ENCODE peak calls at places on chromosomes 11 and 22, in seven cellular contexts. Q, M, H, E, P, N and T are unnamed samples.

GRCh38 chr11:116071241-116071640 is 567.0 kb upstream of the CADM1 start:
- DNase-seq in Q (no peak), M (no peak), H (no peak), E (no peak), P (no peak), N (no peak), T (no peak)

GRCh38 chr11:126147268-126148111 is 64.0 kb downstream of the RPUSD4 start:
- DNase-seq in Q (no peak), M (peak), H (no peak), E (no peak), P (no peak), N (no peak), T (peak)

GRCh38 chr22:23565288-23565941 is 14.7 kb downstream of the IGLL1 start:
- DNase-seq in Q (peak), M (peak), H (no peak), E (peak), P (no peak), N (no peak), T (no peak)

GRCh38 chr11:31687256-31687655 is 123.9 kb downstream of the PAX6 start:
- DNase-seq in Q (no peak), M (no peak), H (no peak), E (no peak), P (no peak), N (no peak), T (no peak)

GRCh38 chr11:17613428-17613962 is 66.4 kb downstream of the OTOG start:
- DNase-seq in Q (no peak), M (no peak), H (peak), E (no peak), P (no peak), N (no peak), T (peak)

GRCh38 chr11:123519797-123520193 is 89.7 kb downstream of the GRAMD1B start:
- DNase-seq in Q (no peak), M (no peak), H (no peak), E (no peak), P (no peak), N (no peak), T (no peak)

GRCh38 chr11:42906226-42906625 is 405.6 kb upstream of the API5 start:
- DNase-seq in Q (no peak), M (no peak), H (no peak), E (no peak), P (no peak), N (no peak), T (no peak)

GRCh38 chr22:43180670-43181069 is 6.3 kb downstream of the TTLL12 start:
- DNase-seq in Q (no peak), M (no peak), H (no peak), E (no peak), P (no peak), N (no peak), T (peak)

GRCh38 chr22:49320714-49321476 is 506.8 kb downstream of the BRD1 start:
- DNase-seq in Q (no peak), M (no peak), H (peak), E (no peak), P (no peak), N (no peak), T (no peak)

GRCh38 chr22:37019309-37020191 is at the start of the genes MPST and TST:
- DNase-seq in Q (peak), M (peak), H (peak), E (peak), P (no peak), N (peak), T (no peak)

GRCh38 chr11:21133244-21133643 is 463.9 kb downstream of the NELL1 start:
- DNase-seq in Q (no peak), M (no peak), H (no peak), E (no peak), P (no peak), N (no peak), T (no peak)

GRCh38 chr11:10906521-10906920 is 48.7 kb upstream of the ZBED5 start:
- DNase-seq in Q (no peak), M (no peak), H (no peak), E (no peak), P (no peak), N (peak), T (no peak)

GRCh38 chr11:122309262-122309925 is 193.4 kb upstream of the BLID start:
- DNase-seq in Q (no peak), M (no peak), H (no peak), E (no peak), P (no peak), N (no peak), T (no peak)

GRCh38 chr11:43517518-43517917 is 158.8 kb downstream of the TTC17 start:
- DNase-seq in Q (no peak), M (no peak), H (no peak), E (no peak), P (no peak), N (peak), T (no peak)

GRCh38 chr11:78039919-78040671 is 17.0 kb upstream of the KCTD14 start:
- DNase-seq in Q (peak), M (peak), H (peak), E (no peak), P (peak), N (peak), T (no peak)

GRCh38 chr11:84022221-84022620 is 736.1 kb upstream of the CCDC90B start:
- DNase-seq in Q (no peak), M (no peak), H (no peak), E (no peak), P (no peak), N (no peak), T (no peak)

GRCh38 chr11:1228183-1228821 is 5.4 kb downstream of the MUC5B start:
- DNase-seq in Q (no peak), M (peak), H (no peak), E (no peak), P (no peak), N (no peak), T (peak)

GRCh38 chr11:120344302-120345004 is 8.2 kb downstream of the ARHGEF12 start:
- DNase-seq in Q (peak), M (no peak), H (no peak), E (peak), P (no peak), N (peak), T (no peak)

GRCh38 chr22:17411213-17411612 is 42.0 kb downstream of the CECR2 start:
- DNase-seq in Q (no peak), M (no peak), H (no peak), E (no peak), P (no peak), N (no peak), T (no peak)

GRCh38 chr22:46070215-46070721 is 80.1 kb upstream of the PPARA start:
- DNase-seq in Q (peak), M (peak), H (peak), E (peak), P (no peak), N (no peak), T (peak)

GRCh38 chr11:1864216-1864615 is 11.3 kb downstream of the LSP1 start:
- DNase-seq in Q (no peak), M (peak), H (no peak), E (no peak), P (no peak), N (no peak), T (no peak)

GRCh38 chr11:114259124-114259526 is 37.1 kb upstream of the NNMT start:
- DNase-seq in Q (no peak), M (no peak), H (peak), E (peak), P (no peak), N (no peak), T (no peak)

GRCh38 chr22:33519140-33519973 is 400.9 kb downstream of the LARGE1 start:
- DNase-seq in Q (peak), M (no peak), H (no peak), E (peak), P (peak), N (peak), T (no peak)

GRCh38 chr11:91795139-91795887 is 429.3 kb upstream of the FAT3 start:
- DNase-seq in Q (no peak), M (no peak), H (no peak), E (no peak), P (no peak), N (no peak), T (no peak)

GRCh38 chr11:35934981-35935380 is 8.9 kb upstream of the LDLRAD3 start:
- DNase-seq in Q (no peak), M (no peak), H (no peak), E (no peak), P (no peak), N (no peak), T (no peak)

GRCh38 chr22:40401532-40401931 is 31.1 kb downstream of the SGSM3 start:
- DNase-seq in Q (no peak), M (peak), H (no peak), E (no peak), P (no peak), N (no peak), T (no peak)

GRCh38 chr11:7654094-7654742 is 19.1 kb downstream of the CYB5R2 start:
- DNase-seq in Q (no peak), M (no peak), H (no peak), E (no peak), P (no peak), N (no peak), T (no peak)

GRCh38 chr11:6357222-6357621 is 33.1 kb upstream of the SMPD1 start:
- DNase-seq in Q (peak), M (no peak), H (peak), E (no peak), P (peak), N (peak), T (no peak)

GRCh38 chr22:45804986-45805325 is 133.3 kb downstream of the ATXN10 start:
- DNase-seq in Q (no peak), M (no peak), H (no peak), E (no peak), P (peak), N (peak), T (no peak)

GRCh38 chr11:75303544-75304224 is 47.8 kb downstream of the ARRB1 start:
- DNase-seq in Q (no peak), M (no peak), H (no peak), E (no peak), P (no peak), N (no peak), T (no peak)

GRCh38 chr22:46425011-46425410 is 89.5 kb downstream of the TRMU start:
- DNase-seq in Q (no peak), M (no peak), H (no peak), E (no peak), P (peak), N (peak), T (no peak)

GRCh38 chr22:38082986-38083710 is 836 bp downstream of the SLC16A8 start:
- DNase-seq in Q (no peak), M (no peak), H (no peak), E (no peak), P (no peak), N (no peak), T (peak)

DNA sequence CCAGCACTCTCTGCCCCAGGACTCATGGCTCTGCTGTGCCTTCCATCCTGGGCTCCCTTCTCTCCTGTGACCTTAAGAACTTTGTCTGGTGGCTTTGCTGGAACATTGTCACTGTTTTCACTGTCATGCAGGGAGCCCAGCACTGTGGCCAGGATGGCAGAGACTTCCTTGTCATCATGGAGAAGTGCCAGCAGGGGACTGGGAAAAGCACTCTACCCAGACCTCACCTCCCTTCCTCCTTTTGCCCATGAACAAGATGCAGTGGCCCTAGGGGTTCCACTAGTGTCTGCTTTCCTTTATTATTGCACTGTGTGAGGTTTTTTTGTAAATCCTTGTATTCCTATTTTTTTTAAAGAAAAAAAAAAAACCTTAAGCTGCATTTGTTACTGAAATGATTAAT is 2.9 kb upstream of the TTC36 start:
- DNase-seq in Q (no peak), M (no peak), H (no peak), E (no peak), P (no peak), N (no peak), T (no peak)
- TF ChIP-seq CTCF in Q (no peak), M (no peak), H (no peak), E (no peak), P (no peak), N (no peak), T (no peak)

DNA sequence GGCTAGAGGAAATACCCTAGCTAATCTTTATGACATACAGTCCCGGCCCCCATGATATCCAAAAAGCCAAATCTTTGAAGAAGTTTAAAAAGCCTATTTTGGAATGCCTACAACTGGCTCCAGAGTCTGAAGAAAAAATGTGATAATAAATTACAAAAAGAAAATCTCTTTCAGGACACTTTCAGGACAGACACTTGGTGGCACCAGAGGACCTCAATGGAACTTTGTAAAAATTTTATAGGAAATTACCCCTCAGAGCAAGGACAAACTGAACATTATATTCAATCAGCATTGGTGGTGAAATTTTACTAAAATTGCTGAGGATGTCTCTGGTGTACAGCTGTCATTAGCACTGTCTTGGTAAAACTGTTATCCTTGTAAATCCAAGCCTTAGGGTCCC is 81.0 kb downstream of the CCDC73 start:
- DNase-seq in Q (no peak), M (no peak), H (no peak), E (peak), P (no peak), N (no peak), T (no peak)
- TF ChIP-seq CTCF in Q (peak), M (no peak), H (peak), E (peak), P (no peak), N (peak), T (peak)

GRCh38 chr22:29994027-29994715 is 86.1 kb upstream of the HORMAD2 start:
- DNase-seq in Q (no peak), M (no peak), H (no peak), E (no peak), P (peak), N (peak), T (no peak)
- TF ChIP-seq CTCF in Q (no peak), M (no peak), H (no peak), E (peak), P (no peak), N (no peak), T (peak)

DNA sequence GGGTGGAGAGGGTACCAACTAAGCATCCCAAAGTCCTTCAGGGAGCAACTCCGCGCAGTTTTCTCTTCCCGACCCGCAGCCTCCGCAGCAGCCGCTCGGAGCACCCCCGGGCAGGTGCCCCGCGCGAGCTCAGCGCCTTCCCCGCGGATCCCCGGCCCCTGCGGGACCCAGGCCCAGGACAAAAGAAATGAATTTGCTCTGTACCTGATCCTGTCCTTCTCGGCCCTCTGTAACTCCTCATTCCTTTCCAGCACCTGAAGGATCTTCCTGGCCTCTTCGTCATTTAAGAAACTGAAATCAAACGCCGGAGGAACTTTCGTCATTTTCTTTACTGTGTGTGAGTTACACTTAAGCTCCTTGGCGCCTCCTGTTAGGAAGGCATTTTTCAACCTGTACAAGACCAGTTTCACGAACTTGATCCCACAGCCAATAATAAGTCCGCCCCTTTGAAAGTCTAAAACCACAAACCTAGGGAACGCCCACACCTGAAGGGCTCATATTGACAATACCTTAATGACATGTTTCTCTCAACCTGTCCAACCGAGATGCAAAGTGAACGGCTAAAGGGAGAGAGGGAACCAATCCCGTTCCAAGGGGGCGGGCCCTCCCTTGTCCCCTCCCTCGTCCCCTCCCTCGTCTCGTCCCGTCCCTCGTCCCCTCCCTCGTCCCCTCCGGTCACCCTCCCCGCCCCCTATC is at the start of gene EXPH5:
- DNase-seq in Q (peak), M (peak), H (peak), E (peak), P (no peak), N (peak), T (no peak)
- TF ChIP-seq CTCF in Q (no peak), M (no peak), H (no peak), E (no peak), P (no peak), N (no peak), T (peak)

DNA sequence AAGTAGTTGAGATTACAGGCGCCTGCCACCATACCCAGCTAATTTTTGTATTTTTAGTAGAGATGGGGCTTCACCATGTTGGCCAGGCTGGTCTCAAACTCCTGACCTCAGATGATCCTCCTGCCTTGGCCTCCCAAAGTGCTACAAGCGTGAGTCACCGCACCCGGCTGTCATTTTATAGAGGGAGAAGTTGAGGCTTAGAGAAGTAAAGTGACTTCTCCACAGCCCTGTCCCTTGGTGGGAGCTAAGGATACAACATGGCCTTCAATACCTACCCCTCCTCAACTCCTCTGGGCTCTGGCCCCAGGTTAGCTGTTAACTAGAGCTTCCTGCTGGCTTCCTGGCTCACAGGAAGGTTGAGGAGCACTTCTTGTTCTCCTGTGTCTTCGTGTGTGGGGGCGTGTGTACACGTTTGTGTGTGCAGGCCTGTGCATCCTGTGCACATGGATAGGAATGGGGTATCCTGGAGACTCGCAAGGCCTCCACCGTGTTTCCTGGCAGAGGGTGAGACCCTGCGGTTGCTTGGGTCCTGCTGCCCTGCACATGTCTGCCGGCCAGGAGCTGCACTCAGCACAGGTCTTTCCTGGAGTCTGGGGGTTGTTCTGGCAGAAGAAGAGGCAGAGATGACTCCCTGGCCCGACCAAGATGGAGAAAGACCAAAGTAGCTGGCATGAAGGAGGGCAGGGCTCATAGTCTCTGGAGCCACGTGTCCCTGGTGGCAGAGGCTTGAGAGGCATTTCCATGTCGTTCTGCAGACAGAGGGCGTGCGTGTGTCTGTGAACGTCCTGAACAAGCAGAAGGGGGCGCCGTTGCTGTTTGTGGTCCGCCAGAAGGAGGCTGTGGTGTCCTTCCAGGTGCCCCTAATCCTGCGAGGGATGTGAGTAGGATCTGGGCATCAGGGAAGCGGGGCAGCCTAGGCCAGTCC is 2.4 kb downstream of the SIDT2 start:
- DNase-seq in Q (peak), M (peak), H (peak), E (peak), P (no peak), N (peak), T (peak)
- TF ChIP-seq CTCF in Q (peak), M (peak), H (peak), E (peak), P (peak), N (peak), T (peak)